ENCODE peak calls at places on chromosomes 16 and 17, in eight cellular contexts. O is stomach; Z is fibroblast of lung; K is psoas muscle; A is thoracic aorta; J is heart right ventricle; T is naive thymus-derived CD4-positive, alpha-beta T cell; F is effector memory CD4-positive, alpha-beta T cell. M is an unnamed sample.

GRCh38 chr17:82051776-82052637 is at the start of the genes GPS1 and RFNG:
- DNase-seq in O (peak), A (no peak), J (peak), Z (peak), F (peak), K (peak), T (peak), M (peak)

GRCh38 chr17:28570716-28571254 is 539 bp downstream of the PIGS start:
- DNase-seq in O (no peak), F (peak), T (peak), A (no peak), K (no peak), Z (no peak), J (peak), M (peak)

GRCh38 chr17:56604691-56605090 is 11.2 kb downstream of the NOG start:
- DNase-seq in K (no peak), J (no peak), F (no peak), T (no peak), Z (no peak), O (no peak), A (no peak), M (no peak)

GRCh38 chr16:20812510-20812909 is 6.2 kb downstream of the REXO5 start:
- DNase-seq in J (no peak), T (no peak), O (no peak), A (no peak), K (no peak), F (no peak), Z (no peak), M (no peak)

GRCh38 chr17:79843475-79843916 is 4.3 kb upstream of the CBX4 start:
- DNase-seq in O (no peak), J (peak), T (no peak), A (no peak), K (no peak), Z (no peak), F (no peak), M (peak)

GRCh38 chr17:66644311-66644710 is 190.6 kb upstream of the CACNG5 start:
- DNase-seq in J (no peak), Z (no peak), T (no peak), K (no peak), O (no peak), F (no peak), A (no peak), M (no peak)

GRCh38 chr17:79388556-79389295 is 222.1 kb downstream of the RBFOX3 start:
- DNase-seq in K (peak), O (peak), T (no peak), J (peak), F (no peak), Z (peak), A (no peak), M (peak)

GRCh38 chr16:73529303-73530012 is 481.5 kb upstream of the ZFHX3 start:
- DNase-seq in F (no peak), K (no peak), A (no peak), O (no peak), J (no peak), Z (no peak), T (no peak), M (no peak)

GRCh38 chr17:57833597-57833939 is 16.3 kb downstream of the MRPS23 start:
- DNase-seq in K (no peak), T (no peak), A (no peak), F (no peak), J (no peak), Z (no peak), O (no peak), M (no peak)

GRCh38 chr16:51151435-51151950 is 423 bp upstream of the SALL1 start:
- DNase-seq in O (peak), F (no peak), Z (peak), A (no peak), K (no peak), T (no peak), J (peak), M (peak)

GRCh38 chr17:75872434-75873351 is 5.7 kb downstream of the TRIM47 start:
- DNase-seq in K (peak), O (peak), Z (peak), J (peak), A (no peak), T (peak), F (peak), M (no peak)

GRCh38 chr16:88770459-88771293 is 14.3 kb downstream of the PIEZO1 start:
- DNase-seq in A (no peak), J (peak), T (no peak), Z (peak), O (peak), F (no peak), K (peak), M (peak)

GRCh38 chr17:58630883-58631522 is 60.8 kb downstream of the TEX14 start:
- DNase-seq in T (no peak), F (peak), O (peak), K (no peak), J (no peak), Z (no peak), A (no peak), M (no peak)

GRCh38 chr16:68070811-68071546 is 14.2 kb upstream of the NFATC3 start:
- DNase-seq in O (no peak), J (no peak), K (no peak), F (no peak), T (no peak), A (no peak), Z (no peak), M (no peak)

GRCh38 chr16:87101903-87102302 is 215.3 kb downstream of the C16orf95 start:
- DNase-seq in Z (peak), J (no peak), A (no peak), F (no peak), O (no peak), K (no peak), T (no peak), M (no peak)

GRCh38 chr16:12661656-12662172 is 142.0 kb downstream of the CPPED1 start:
- DNase-seq in K (no peak), Z (peak), O (no peak), A (no peak), J (no peak), F (no peak), T (no peak), M (peak)

GRCh38 chr16:24151482-24151939 is 104.6 kb upstream of the CACNG3 start:
- DNase-seq in A (no peak), K (no peak), Z (no peak), J (no peak), F (no peak), T (peak), O (no peak), M (no peak)

GRCh38 chr17:30173649-30174048 is 57.0 kb downstream of the NSRP1 start:
- DNase-seq in F (no peak), J (no peak), K (no peak), Z (no peak), A (no peak), O (no peak), T (no peak), M (no peak)

GRCh38 chr16:69193860-69194259 is 6.9 kb downstream of the SNTB2 start:
- DNase-seq in J (no peak), A (no peak), F (no peak), T (no peak), K (no peak), O (no peak), Z (peak), M (no peak)

GRCh38 chr16:30110661-30111060 is 2.7 kb downstream of the GDPD3 start:
- DNase-seq in A (no peak), J (no peak), F (no peak), T (no peak), K (no peak), O (no peak), Z (peak), M (no peak)

GRCh38 chr16:81831722-81832126 is 52.6 kb downstream of the PLCG2 start:
- DNase-seq in O (peak), K (peak), F (no peak), T (no peak), J (peak), Z (no peak), A (no peak), M (peak)
- H3K27ac ChIP-seq in O (no peak), K (no peak), F (no peak), T (no peak), J (no peak), Z (no peak), A (no peak), M (no peak)

GRCh38 chr16:11050536-11050935 is 106.2 kb downstream of the CLEC16A start:
- DNase-seq in Z (no peak), T (no peak), O (no peak), F (no peak), J (no peak), K (no peak), A (no peak), M (no peak)

GRCh38 chr16:11049396-11050059 is 105.2 kb downstream of the CLEC16A start:
- DNase-seq in F (no peak), J (no peak), O (no peak), T (no peak), Z (no peak), A (no peak), K (no peak), M (no peak)

GRCh38 chr16:11052080-11052808 is 107.9 kb downstream of the CLEC16A start:
- DNase-seq in A (no peak), T (no peak), F (no peak), J (no peak), Z (peak), K (no peak), O (no peak), M (peak)

GRCh38 chr16:11051430-11052079 is 107.2 kb downstream of the CLEC16A start:
- DNase-seq in T (no peak), Z (no peak), A (no peak), K (no peak), F (no peak), J (no peak), O (no peak), M (no peak)

GRCh38 chr16:11050954-11051353 is 106.6 kb downstream of the CLEC16A start:
- DNase-seq in F (no peak), K (no peak), A (no peak), Z (no peak), T (no peak), O (no peak), J (no peak), M (no peak)
- H3K27ac ChIP-seq in F (no peak), K (no peak), A (no peak), Z (no peak), T (no peak), O (no peak), J (no peak), M (no peak)

GRCh38 chr17:39666231-39666600 is 1.1 kb downstream of the TCAP start:
- DNase-seq in J (no peak), T (no peak), K (no peak), O (no peak), F (no peak), Z (no peak), A (no peak), M (no peak)

GRCh38 chr17:39668141-39668924 is at the start of gene PNMT:
- DNase-seq in A (no peak), Z (peak), O (peak), T (peak), J (peak), K (peak), F (peak), M (peak)

GRCh38 chr17:39665642-39666221 is 583 bp downstream of the TCAP start:
- DNase-seq in Z (no peak), O (no peak), J (peak), F (no peak), K (peak), T (no peak), A (no peak), M (no peak)

GRCh38 chr17:39666601-39667261 is 1.5 kb upstream of the PNMT start:
- DNase-seq in K (peak), O (no peak), A (peak), T (no peak), J (peak), F (no peak), Z (no peak), M (peak)

DNA sequence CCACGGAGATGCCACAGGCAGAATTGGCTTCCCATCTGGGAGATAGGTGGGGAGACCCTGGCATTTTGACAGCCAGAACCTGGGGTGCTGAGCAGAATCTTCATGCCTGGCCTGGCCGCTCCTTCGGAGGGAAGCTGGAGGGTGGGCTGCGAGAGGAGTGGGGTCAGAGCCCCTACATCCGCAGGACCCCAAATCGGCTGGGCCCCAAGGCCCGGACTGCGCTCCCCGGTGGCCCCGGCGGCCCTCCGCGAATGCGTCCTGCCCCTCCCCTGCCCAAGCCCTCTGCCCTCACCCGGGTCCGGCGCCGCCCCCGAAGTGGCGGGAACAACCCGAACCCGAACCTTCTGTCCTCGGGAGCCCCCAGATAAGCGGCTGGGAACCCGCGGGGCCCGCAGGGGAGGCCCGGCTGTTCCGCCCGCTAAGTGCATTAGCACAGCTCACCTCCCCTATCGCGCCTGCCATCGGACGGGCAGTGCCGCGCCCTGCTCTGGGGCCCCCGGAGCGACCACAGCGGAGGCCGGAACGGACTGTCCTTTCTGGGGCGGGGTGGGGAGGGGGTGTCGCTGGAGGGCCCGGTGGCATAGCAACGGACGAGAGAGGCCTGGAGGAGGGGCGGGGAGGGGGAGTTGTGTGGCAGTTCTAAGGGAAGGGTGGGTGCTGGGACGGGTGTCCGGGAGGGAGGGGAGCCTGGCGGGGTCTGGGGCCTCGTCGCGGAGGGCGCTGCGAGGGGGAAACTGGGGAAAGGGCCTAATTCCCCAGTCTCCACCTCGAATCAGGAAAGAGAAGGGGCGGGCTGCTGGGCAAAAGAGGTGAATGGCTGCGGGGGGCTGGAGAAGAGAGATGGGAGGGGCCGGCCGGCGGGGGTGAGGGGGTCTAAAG is 752 bp upstream of the PNMT start:
- DNase-seq in T (no peak), J (peak), O (peak), F (no peak), A (no peak), K (no peak), Z (no peak), M (no peak)
- H3K27ac ChIP-seq in T (peak), J (peak), O (peak), F (no peak), A (peak), K (peak), Z (no peak), M (no peak)

GRCh38 chr17:6376901-6377300 is 58.0 kb downstream of the AIPL1 start:
- DNase-seq in F (no peak), J (no peak), T (no peak), Z (no peak), A (no peak), K (no peak), O (no peak), M (no peak)

GRCh38 chr17:6377906-6378305 is 57.0 kb downstream of the AIPL1 start:
- DNase-seq in T (no peak), Z (no peak), J (no peak), K (no peak), O (no peak), A (no peak), F (no peak), M (no peak)

GRCh38 chr17:6374271-6374691 is 60.6 kb downstream of the AIPL1 start:
- DNase-seq in J (no peak), T (no peak), F (no peak), A (no peak), Z (no peak), O (no peak), K (no peak), M (no peak)

GRCh38 chr17:6374761-6375312 is 60.1 kb downstream of the AIPL1 start:
- DNase-seq in A (no peak), J (no peak), T (no peak), O (no peak), K (no peak), Z (no peak), F (no peak), M (no peak)
- H3K27ac ChIP-seq in A (no peak), J (no peak), T (no peak), O (no peak), K (no peak), Z (no peak), F (no peak), M (no peak)

GRCh38 chr17:1454541-1454940 is 1.5 kb downstream of the CRK start:
- DNase-seq in F (no peak), K (no peak), J (no peak), A (no peak), O (no peak), Z (no peak), T (no peak), M (no peak)
- H3K27ac ChIP-seq in F (no peak), K (peak), J (peak), A (peak), O (peak), Z (peak), T (peak), M (no peak)

DNA sequence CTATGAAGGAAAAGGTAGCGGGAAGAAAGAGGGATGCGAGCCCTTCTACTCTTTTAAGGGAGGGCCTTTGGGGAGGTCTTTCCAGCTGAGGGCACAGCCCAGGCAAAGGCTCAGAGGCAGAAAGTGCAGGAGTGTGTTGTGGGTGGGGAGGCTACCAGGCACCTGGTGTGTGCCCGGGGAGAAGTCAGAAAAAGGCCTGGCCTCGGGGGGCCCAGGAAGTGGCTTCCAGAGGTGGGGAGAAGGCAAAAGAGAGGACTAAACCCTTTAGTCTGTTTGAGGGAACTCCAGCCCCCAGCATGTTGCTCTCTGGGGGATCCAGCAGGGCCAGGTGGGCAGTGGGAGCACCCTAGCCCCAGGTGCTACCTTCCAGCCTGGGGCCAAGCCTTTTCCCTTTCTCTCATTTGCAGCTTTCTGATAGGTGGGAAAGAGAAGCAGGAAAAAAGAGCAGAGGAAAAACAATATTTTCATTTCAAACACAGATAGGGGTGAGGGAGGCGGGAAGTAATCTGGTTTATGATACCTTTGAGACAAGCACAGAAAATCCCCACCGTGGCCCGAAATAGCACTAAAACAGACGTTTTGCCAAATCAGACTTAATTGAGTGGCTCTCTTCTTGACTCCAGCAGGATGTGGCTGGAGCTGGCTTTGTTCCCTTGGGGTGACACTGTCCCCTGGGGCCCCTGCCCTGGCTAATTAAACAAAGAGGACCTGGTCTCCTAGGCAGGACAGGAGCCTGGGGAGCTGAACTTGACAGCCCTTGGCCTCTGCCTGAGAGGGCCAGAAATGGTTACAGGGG is 10.4 kb downstream of the RAI1 start:
- DNase-seq in O (peak), A (no peak), T (no peak), Z (no peak), K (no peak), J (peak), F (no peak), M (no peak)
- H3K27ac ChIP-seq in O (peak), A (no peak), T (peak), Z (no peak), K (no peak), J (peak), F (no peak), M (no peak)

GRCh38 chr17:68605914-68606313 is 4.7 kb upstream of the FAM20A start:
- DNase-seq in J (no peak), O (no peak), K (no peak), F (no peak), A (no peak), T (no peak), Z (no peak), M (no peak)

GRCh38 chr17:68602267-68602644 is 1.1 kb upstream of the FAM20A start:
- DNase-seq in K (no peak), J (no peak), O (no peak), A (no peak), F (no peak), Z (no peak), T (no peak), M (no peak)

GRCh38 chr17:68601565-68602266 is 549 bp upstream of the FAM20A start:
- DNase-seq in F (no peak), Z (no peak), A (no peak), T (no peak), O (no peak), K (no peak), J (no peak), M (no peak)

GRCh38 chr17:68603027-68603426 is 1.9 kb upstream of the FAM20A start:
- DNase-seq in Z (no peak), T (no peak), A (no peak), K (peak), J (peak), O (no peak), F (no peak), M (no peak)

GRCh38 chr17:68603663-68604062 is 2.5 kb upstream of the FAM20A start:
- DNase-seq in T (no peak), O (no peak), A (no peak), K (no peak), F (no peak), Z (no peak), J (no peak), M (no peak)
- H3K27ac ChIP-seq in T (no peak), O (no peak), A (no peak), K (no peak), F (no peak), Z (no peak), J (no peak), M (peak)

DNA sequence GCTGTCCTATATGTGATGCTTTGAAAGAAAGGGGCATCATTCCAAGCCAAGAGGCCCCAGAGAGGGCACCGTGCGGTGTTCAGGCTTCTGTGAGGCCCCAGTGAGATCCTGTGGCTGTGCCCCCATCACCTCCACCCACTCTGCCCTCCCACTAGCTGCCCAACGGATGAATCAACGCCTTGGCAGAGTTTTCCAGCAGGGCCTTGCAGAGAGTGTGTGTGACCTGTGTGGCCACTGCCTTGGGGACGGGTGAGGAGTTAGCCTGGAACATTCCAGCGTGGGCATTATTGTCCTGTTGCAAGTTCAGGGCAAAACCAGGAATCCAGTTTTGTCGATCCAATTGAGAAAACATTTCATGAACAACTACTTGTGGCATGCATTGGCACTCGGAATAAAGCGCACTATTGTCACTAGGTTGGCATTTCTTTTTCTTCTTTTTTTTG is 53.7 kb downstream of the SF3B3 start:
- DNase-seq in Z (peak), J (no peak), T (no peak), K (peak), A (peak), O (no peak), F (no peak), M (no peak)
- H3K27ac ChIP-seq in Z (peak), J (no peak), T (no peak), K (no peak), A (peak), O (no peak), F (no peak), M (no peak)

GRCh38 chr17:63369233-63369632 is 76.9 kb downstream of the CYB561 start:
- DNase-seq in O (no peak), T (no peak), A (no peak), Z (no peak), K (no peak), F (no peak), J (no peak), M (no peak)
- H3K27ac ChIP-seq in O (no peak), T (no peak), A (no peak), Z (no peak), K (no peak), F (no peak), J (no peak), M (no peak)